ENCODE peak calls at places on chromosomes 7 and 10, in nine cellular contexts. J is cardiac muscle cell; O is M059J; K is iPS-NIHi11; A is activated CD8-positive, alpha-beta memory T cell treated with anti-CD3 and anti-CD28 coated beads, Interleukin-2, amount 50 U/mL, for 48 hours; D is activated T-cell treated with anti-CD3 and anti-CD28 coated beads, Interleukin-2, amount 50 U/mL, for 1 hour; S is memory B cell; W is GM23338; M is kidney. P is an unnamed sample.
A peak's percentile ranks its signal among the peaks of the same experiment; 100 is the strongest.

GRCh38 chr10:117502421-117503169 is 40.0 kb upstream of the EMX2 start:
- DNase-seq in J (no peak), O (no peak), K (no peak), A (no peak), D (no peak), S (no peak), W (no peak), M (no peak), P (no peak)

GRCh38 chr7:19369182-19369581 is 224.0 kb upstream of the FERD3L start:
- DNase-seq in J (no peak), O (no peak), K (no peak), A (no peak), D (no peak), S (no peak), W (peak; percentile 60), M (no peak), P (no peak)

GRCh38 chr7:5139998-5140397 is 50.0 kb upstream of the WIPI2 start:
- DNase-seq in J (peak; percentile 38), O (peak; percentile 23), K (peak; percentile 60), A (peak; percentile 57), D (peak; percentile 26), S (peak; percentile 14), W (peak; percentile 73), M (no peak), P (no peak)

GRCh38 chr10:31693499-31693898 is 235.1 kb downstream of the ARHGAP12 start:
- DNase-seq in J (no peak), O (no peak), K (no peak), A (no peak), D (no peak), S (no peak), W (no peak), M (no peak), P (no peak)

GRCh38 chr10:27383595-27384542 is 120.2 kb upstream of the RAB18 start:
- DNase-seq in J (no peak), O (peak; percentile 56), K (no peak), A (no peak), D (no peak), S (no peak), W (no peak), M (no peak), P (no peak)

GRCh38 chr7:71633571-71634008 is 501.6 kb downstream of the GALNT17 start:
- DNase-seq in J (peak; percentile 11), O (peak; percentile 98), K (peak; percentile 19), A (no peak), D (no peak), S (no peak), W (peak; percentile 75), M (no peak), P (no peak)

GRCh38 chr7:65554-65953 is 126.8 kb upstream of the FAM20C start:
- DNase-seq in J (no peak), O (peak; percentile 61), K (no peak), A (no peak), D (no peak), S (no peak), W (no peak), M (no peak), P (no peak)

GRCh38 chr7:115634633-115635032 is 395.9 kb downstream of the TFEC start:
- DNase-seq in J (peak; percentile 22), O (no peak), K (no peak), A (no peak), D (no peak), S (no peak), W (no peak), M (no peak), P (no peak)

GRCh38 chr7:101650579-101651081 is 21.5 kb upstream of the MYL10 start:
- DNase-seq in J (no peak), O (no peak), K (no peak), A (no peak), D (no peak), S (no peak), W (no peak), M (no peak), P (no peak)

GRCh38 chr7:4633012-4633411 is 49.1 kb upstream of the FOXK1 start:
- DNase-seq in J (no peak), O (peak; percentile 72), K (no peak), A (no peak), D (no peak), S (no peak), W (peak; percentile 30), M (peak; percentile 22), P (peak; percentile 78)

GRCh38 chr10:50635286-50635685 is 11.5 kb upstream of the SGMS1 start:
- DNase-seq in J (no peak), O (peak; percentile 86), K (no peak), A (no peak), D (no peak), S (no peak), W (no peak), M (no peak), P (no peak)

GRCh38 chr10:90447836-90448235 is 410.0 kb downstream of the HTR7 start:
- DNase-seq in J (no peak), O (no peak), K (no peak), A (no peak), D (no peak), S (no peak), W (no peak), M (no peak), P (no peak)

GRCh38 chr7:100093925-100094486 is 5.2 kb downstream of the COPS6 start:
- DNase-seq in J (no peak), O (no peak), K (no peak), A (no peak), D (no peak), S (no peak), W (no peak), M (no peak), P (no peak)

P was measured in K562.